ENCODE peak calls at places on chromosome 14, in five cellular contexts. H is GM23248, F is astrocyte of the cerebellum, K is dorsolateral prefrontal cortex, G is foreskin fibroblast. E is an unnamed sample.

GRCh38 chr14:56195727-56196126 is 77.5 kb downstream of the PELI2 start:
- DNase-seq in H (peak; percentile 14), F (no peak), K (no peak), G (peak; percentile 82), E (no peak)

GRCh38 chr14:64610049-64610746 is 60.4 kb downstream of the PPP1R36 start:
- DNase-seq in H (no peak), F (no peak), K (no peak), G (no peak), E (no peak)

GRCh38 chr14:103543721-103544626 is 15.0 kb downstream of the TRMT61A start:
- DNase-seq in H (peak; percentile 54), F (no peak), K (peak; percentile 91), G (peak; percentile 61), E (no peak)

GRCh38 chr14:88695873-88696272 is 96.9 kb downstream of the EML5 start:
- DNase-seq in H (peak; percentile 29), F (peak; percentile 23), K (no peak), G (no peak), E (no peak)

GRCh38 chr14:76919811-76920571 is 93.8 kb downstream of the LRRC74A start:
- DNase-seq in H (peak; percentile 77), F (no peak), K (peak; percentile 46), G (peak; percentile 76), E (peak; percentile 63)

GRCh38 chr14:35050652-35051051 is 4.6 kb downstream of the FAM177A1 start:
- DNase-seq in H (peak; percentile 77), F (no peak), K (no peak), G (peak; percentile 65), E (no peak)

GRCh38 chr14:81638656-81639055 is 105.0 kb upstream of the SEL1L start:
- DNase-seq in H (no peak), F (no peak), K (no peak), G (no peak), E (no peak)

GRCh38 chr14:99047436-99048110 is 224.4 kb downstream of the BCL11B start:
- DNase-seq in H (no peak), F (peak; percentile 78), K (no peak), G (no peak), E (no peak)

GRCh38 chr14:97177635-97178034 is 380.5 kb downstream of the VRK1 start:
- DNase-seq in H (peak; percentile 2), F (no peak), K (no peak), G (no peak), E (no peak)

GRCh38 chr14:104149617-104150141 is 11.3 kb downstream of the KIF26A start:
- DNase-seq in H (peak; percentile 26), F (peak; percentile 24), K (no peak), G (no peak), E (no peak)

GRCh38 chr14:59374048-59374447 is 91.1 kb downstream of the GPR135 start:
- DNase-seq in H (no peak), F (no peak), K (no peak), G (no peak), E (no peak)

GRCh38 chr14:95774265-95775160 is 60.6 kb upstream of the TCL1A start:
- DNase-seq in H (peak; percentile 56), F (peak; percentile 16), K (no peak), G (peak; percentile 69), E (no peak)

GRCh38 chr14:71400821-71401447 is 493.7 kb downstream of the PCNX1 start:
- DNase-seq in H (peak; percentile 38), F (peak; percentile 12), K (no peak), G (peak; percentile 52), E (no peak)

GRCh38 chr14:55568618-55569017 is 11.4 kb upstream of the KTN1 start:
- DNase-seq in H (no peak), F (no peak), K (no peak), G (no peak), E (no peak)

GRCh38 chr14:55799523-55800095 is 219.6 kb downstream of the KTN1 start:
- DNase-seq in H (no peak), F (no peak), K (no peak), G (no peak), E (no peak)

GRCh38 chr14:77026930-77027537 is 1.5 kb downstream of the IRF2BPL start:
- DNase-seq in H (peak; percentile 80), F (no peak), K (no peak), G (peak; percentile 69), E (no peak)

GRCh38 chr14:40447032-40447431 is 1014.8 kb upstream of the FBXO33 start:
- DNase-seq in H (no peak), F (no peak), K (no peak), G (no peak), E (peak; percentile 4)

GRCh38 chr14:105499256-105500035 is 8.4 kb downstream of the TEDC1 start:
- DNase-seq in H (no peak), F (no peak), K (peak; percentile 92), G (no peak), E (no peak)

GRCh38 chr14:72682188-72682587 is 211.7 kb downstream of the DPF3 start:
- DNase-seq in H (peak; percentile 82), F (no peak), K (no peak), G (peak; percentile 93), E (no peak)

GRCh38 chr14:104277416-104278213 is 139.2 kb downstream of the KIF26A start:
- DNase-seq in H (no peak), F (no peak), K (peak; percentile 19), G (no peak), E (no peak)

GRCh38 chr14:61661471-61661988 is 33.8 kb upstream of the HIF1A start:
- DNase-seq in H (peak; percentile 51), F (peak; percentile 80), K (no peak), G (no peak), E (no peak)

GRCh38 chr14:29937116-29937515 is 9.5 kb upstream of the PRKD1 start:
- DNase-seq in H (peak; percentile 68), F (no peak), K (no peak), G (peak; percentile 71), E (peak; percentile 47)

GRCh38 chr14:105878125-105878524 is 351.7 kb downstream of the TMEM121 start:
- DNase-seq in H (no peak), F (no peak), K (no peak), G (no peak), E (no peak)

GRCh38 chr14:75980856-75981255 is 939 bp downstream of the TGFB3 start:
- DNase-seq in H (peak; percentile 55), F (no peak), K (no peak), G (peak; percentile 20), E (no peak)

GRCh38 chr14:59037620-59038019 is 150.8 kb upstream of the DAAM1 start:
- DNase-seq in H (no peak), F (no peak), K (no peak), G (no peak), E (no peak)

GRCh38 chr14:65016461-65016860 is 29.8 kb downstream of the FNTB start:
- DNase-seq in H (no peak), F (no peak), K (no peak), G (no peak), E (no peak)

GRCh38 chr14:36663404-36664321 is 2.0 kb downstream of the PAX9 start:
- DNase-seq in H (peak; percentile 69), F (no peak), K (no peak), G (peak; percentile 51), E (no peak)

GRCh38 chr14:72906316-72906715 is 12.4 kb upstream of the DPF3 start:
- DNase-seq in H (peak; percentile 88), F (peak; percentile 89), K (no peak), G (peak; percentile 80), E (peak; percentile 97)

GRCh38 chr14:89669209-89669608 is 252.2 kb upstream of the FOXN3 start:
- DNase-seq in H (no peak), F (no peak), K (peak; percentile 40), G (no peak), E (no peak)

GRCh38 chr14:55104051-55104954 is 24.7 kb upstream of the LGALS3 start:
- DNase-seq in H (no peak), F (no peak), K (no peak), G (no peak), E (no peak)

GRCh38 chr14:56002876-56003625 is 115.2 kb upstream of the PELI2 start:
- DNase-seq in H (no peak), F (no peak), K (no peak), G (no peak), E (no peak)

GRCh38 chr14:99034711-99035171 is 237.3 kb downstream of the BCL11B start:
- DNase-seq in H (no peak), F (no peak), K (no peak), G (no peak), E (no peak)

GRCh38 chr14:62778847-62779246 is 266.4 kb downstream of the KCNH5 start:
- DNase-seq in H (no peak), F (no peak), K (no peak), G (no peak), E (no peak)

GRCh38 chr14:104989236-104989950 is 3.8 kb downstream of the CLBA1 start:
- DNase-seq in H (no peak), F (no peak), K (no peak), G (no peak), E (no peak)

GRCh38 chr14:104551851-104552737 is 27.5 kb upstream of the C14orf180 start:
- DNase-seq in H (no peak), F (no peak), K (peak; percentile 28), G (no peak), E (no peak)

GRCh38 chr14:51258788-51259187 is 18.7 kb downstream of the TMX1 start:
- DNase-seq in H (no peak), F (no peak), K (no peak), G (no peak), E (no peak)

GRCh38 chr14:68961781-68962584 is 17.1 kb downstream of the ACTN1 start:
- DNase-seq in H (peak; percentile 65), F (no peak), K (peak; percentile 82), G (peak; percentile 36), E (no peak)
- H3K4me3 ChIP-seq in H (no peak overlapping the region), F (no peak overlapping the region), K (no peak overlapping the region), G (no peak overlapping the region), E (no peak overlapping the region)

GRCh38 chr14:92460916-92461579 is 52.5 kb upstream of the RIN3 start:
- DNase-seq in H (peak; percentile 89), F (peak; percentile 23), K (no peak), G (peak; percentile 59), E (no peak)
- H3K4me3 ChIP-seq in H (no peak overlapping the region), F (no peak overlapping the region), K (peak overlapping the region; percentile 5), G (no peak overlapping the region), E (no peak overlapping the region)

GRCh38 chr14:100330396-100330931 is 7.3 kb downstream of the SLC25A47 start:
- DNase-seq in H (no peak), F (no peak), K (no peak), G (no peak), E (no peak)
- H3K4me3 ChIP-seq in H (no peak overlapping the region), F (no peak overlapping the region), K (no peak overlapping the region), G (no peak overlapping the region), E (no peak overlapping the region)

GRCh38 chr14:37870947-37871346 is 275.5 kb downstream of the TTC6 start:
- DNase-seq in H (no peak), F (no peak), K (no peak), G (no peak), E (no peak)
- H3K4me3 ChIP-seq in H (no peak overlapping the region), F (no peak overlapping the region), K (no peak overlapping the region), G (no peak overlapping the region), E (no peak overlapping the region)